ENCODE peak calls at places on chromosomes 5 and 9, in four cellular contexts. One of them, this sample, is unnamed.

GRCh38 chr9:6777218-6777902 is 19.6 kb downstream of the KDM4C start:
- DNase-seq in heart left ventricle: no peak
- DNase-seq in choroid plexus epithelial cell: no peak
- DNase-seq in coronary artery: no peak
- DNase-seq in this sample: no peak

GRCh38 chr5:102628449-102629175 is 126.5 kb upstream of the PAM start:
- DNase-seq in choroid plexus epithelial cell: peak
- DNase-seq in coronary artery: no peak
- DNase-seq in heart left ventricle: peak
- DNase-seq in this sample: no peak

GRCh38 chr5:158705901-158706300 is 393.8 kb downstream of the EBF1 start:
- DNase-seq in heart left ventricle: no peak
- DNase-seq in coronary artery: no peak
- DNase-seq in choroid plexus epithelial cell: no peak
- DNase-seq in this sample: no peak

GRCh38 chr5:90131734-90132133 is 277.8 kb downstream of the CETN3 start:
- DNase-seq in coronary artery: no peak
- DNase-seq in heart left ventricle: no peak
- DNase-seq in choroid plexus epithelial cell: peak
- DNase-seq in this sample: no peak

GRCh38 chr9:113620016-113620376 is 156.5 kb downstream of the RGS3 start:
- DNase-seq in choroid plexus epithelial cell: no peak
- DNase-seq in heart left ventricle: no peak
- DNase-seq in coronary artery: no peak
- DNase-seq in this sample: peak

GRCh38 chr9:135612981-135613910 is 26.1 kb downstream of the GLT6D1 start:
- DNase-seq in heart left ventricle: no peak
- DNase-seq in choroid plexus epithelial cell: no peak
- DNase-seq in coronary artery: no peak
- DNase-seq in this sample: no peak

GRCh38 chr5:175501759-175502158 is 23.4 kb downstream of the SFXN1 start:
- DNase-seq in choroid plexus epithelial cell: no peak
- DNase-seq in coronary artery: no peak
- DNase-seq in heart left ventricle: no peak
- DNase-seq in this sample: no peak

GRCh38 chr5:10562202-10563131 is 1.4 kb upstream of the ANKRD33B start:
- DNase-seq in coronary artery: no peak
- DNase-seq in heart left ventricle: no peak
- DNase-seq in choroid plexus epithelial cell: no peak
- DNase-seq in this sample: no peak

GRCh38 chr5:31485376-31486207 is 46.3 kb downstream of the DROSHA start:
- DNase-seq in coronary artery: no peak
- DNase-seq in heart left ventricle: no peak
- DNase-seq in choroid plexus epithelial cell: no peak
- DNase-seq in this sample: no peak

GRCh38 chr5:110957934-110958333 is 113.6 kb upstream of the TSLP start:
- DNase-seq in heart left ventricle: no peak
- DNase-seq in coronary artery: no peak
- DNase-seq in choroid plexus epithelial cell: peak
- DNase-seq in this sample: no peak

GRCh38 chr9:33942471-33943083 is 106.1 kb downstream of the UBAP2 start:
- DNase-seq in choroid plexus epithelial cell: peak
- DNase-seq in heart left ventricle: no peak
- DNase-seq in coronary artery: no peak
- DNase-seq in this sample: no peak
- TF ChIP-seq CTCF in choroid plexus epithelial cell: peak
- TF ChIP-seq CTCF in heart left ventricle: no peak
- TF ChIP-seq CTCF in coronary artery: no peak
- TF ChIP-seq CTCF in this sample: no peak

GRCh38 chr9:124011460-124012301 is at the start of gene LHX2:
- DNase-seq in coronary artery: no peak
- DNase-seq in choroid plexus epithelial cell: peak
- DNase-seq in heart left ventricle: peak
- DNase-seq in this sample: no peak
- H3K4me3 ChIP-seq in coronary artery: peak
- H3K4me3 ChIP-seq in choroid plexus epithelial cell: peak
- H3K4me3 ChIP-seq in heart left ventricle: peak
- H3K4me3 ChIP-seq in this sample: peak

GRCh38 chr5:178590141-178590923 is at the start of gene COL23A1:
- DNase-seq in coronary artery: peak
- DNase-seq in choroid plexus epithelial cell: peak
- DNase-seq in heart left ventricle: peak
- DNase-seq in this sample: peak
- TF ChIP-seq CTCF in coronary artery: peak
- TF ChIP-seq CTCF in choroid plexus epithelial cell: peak
- TF ChIP-seq CTCF in heart left ventricle: peak
- TF ChIP-seq CTCF in this sample: peak

DNA sequence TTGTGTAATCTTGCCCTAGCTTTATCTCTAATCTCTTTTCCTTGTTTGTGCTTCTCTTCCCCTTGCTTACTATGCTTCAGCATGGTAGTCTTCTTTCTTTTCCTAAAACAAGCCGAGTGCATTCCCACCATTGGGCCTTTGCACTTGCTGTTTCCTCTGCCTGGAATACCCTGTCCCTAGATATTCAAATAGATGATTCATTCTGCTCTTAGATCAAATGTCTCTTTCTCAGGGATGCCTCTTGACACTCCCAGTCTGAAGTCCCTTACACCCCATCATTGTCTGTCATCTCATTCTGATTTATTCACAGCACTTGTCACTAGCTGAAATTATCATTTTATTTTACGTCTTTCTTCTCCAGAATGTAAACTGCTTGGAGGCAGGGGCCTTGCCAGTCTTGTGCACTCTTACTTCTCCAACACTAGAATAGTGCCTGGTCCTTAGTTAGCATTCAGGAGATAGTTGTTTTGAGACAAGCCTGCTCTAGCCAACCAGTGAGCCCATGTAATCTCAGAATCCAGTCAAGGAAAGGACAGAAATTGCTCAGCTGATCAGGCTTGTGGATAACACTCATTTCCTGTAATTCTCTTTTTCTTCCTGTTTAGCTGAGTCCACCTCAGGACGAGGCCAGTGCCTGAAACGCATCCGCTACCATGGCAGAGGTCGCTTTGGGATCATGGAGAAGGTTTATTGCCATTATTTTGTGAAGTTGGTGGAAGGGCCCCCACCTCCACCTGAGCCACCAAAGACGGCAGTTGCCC is 25.4 kb downstream of the MRPL22 start:
- DNase-seq in heart left ventricle: no peak
- DNase-seq in choroid plexus epithelial cell: no peak
- DNase-seq in coronary artery: no peak
- DNase-seq in this sample: no peak
- H3K4me3 ChIP-seq in heart left ventricle: no peak
- H3K4me3 ChIP-seq in choroid plexus epithelial cell: no peak
- H3K4me3 ChIP-seq in coronary artery: no peak
- H3K4me3 ChIP-seq in this sample: no peak

GRCh38 chr9:133456409-133456808 is 3.4 kb upstream of the CACFD1 start:
- DNase-seq in choroid plexus epithelial cell: no peak
- DNase-seq in heart left ventricle: no peak
- DNase-seq in coronary artery: no peak
- DNase-seq in this sample: no peak
- TF ChIP-seq CTCF in choroid plexus epithelial cell: peak
- TF ChIP-seq CTCF in heart left ventricle: no peak
- TF ChIP-seq CTCF in coronary artery: no peak
- TF ChIP-seq CTCF in this sample: no peak

GRCh38 chr5:93601053-93601429 is 18.0 kb downstream of the NR2F1 start:
- DNase-seq in choroid plexus epithelial cell: peak
- DNase-seq in heart left ventricle: no peak
- DNase-seq in coronary artery: no peak
- DNase-seq in this sample: no peak
- H3K4me3 ChIP-seq in choroid plexus epithelial cell: peak
- H3K4me3 ChIP-seq in heart left ventricle: no peak
- H3K4me3 ChIP-seq in coronary artery: no peak
- H3K4me3 ChIP-seq in this sample: no peak

DNA sequence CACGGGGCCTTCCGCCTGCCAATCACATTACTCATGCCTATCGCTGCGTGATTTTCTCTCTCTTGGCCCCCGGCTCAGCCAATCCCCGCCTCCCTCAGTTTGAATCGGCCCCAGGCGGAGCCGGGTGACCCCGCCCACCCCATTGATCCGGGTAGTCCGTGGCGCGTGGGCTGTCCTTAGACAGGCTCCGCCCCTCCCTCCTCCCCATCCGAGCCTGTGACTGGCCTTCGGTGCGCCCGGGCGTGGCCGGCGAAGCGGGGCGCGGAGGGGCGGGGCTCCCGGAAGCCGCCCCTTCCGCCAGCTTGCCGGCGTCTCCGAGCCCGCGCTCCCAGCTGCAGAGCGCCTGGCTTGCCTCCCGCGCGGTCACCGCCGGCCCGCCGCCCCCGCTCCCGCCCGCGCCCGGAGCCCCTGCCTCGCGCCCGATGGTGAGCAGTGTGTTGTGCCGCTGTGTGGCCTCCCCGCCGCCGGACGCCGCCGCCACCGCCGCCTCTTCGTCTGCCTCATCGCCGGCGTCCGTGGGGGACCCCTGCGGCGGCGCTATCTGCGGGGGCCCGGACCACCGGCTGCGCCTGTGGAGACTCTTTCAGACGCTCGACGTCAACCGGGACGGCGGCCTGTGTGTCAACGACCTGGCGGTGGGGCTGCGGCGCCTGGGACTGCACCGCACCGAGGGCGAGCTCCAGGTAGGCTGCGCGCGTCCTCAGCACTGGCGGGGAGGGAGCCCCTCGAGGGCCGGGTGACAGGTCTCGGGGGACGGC is at the start of gene SLC25A25:
- DNase-seq in coronary artery: peak
- DNase-seq in heart left ventricle: peak
- DNase-seq in choroid plexus epithelial cell: peak
- DNase-seq in this sample: peak
- TF ChIP-seq CTCF in coronary artery: no peak
- TF ChIP-seq CTCF in heart left ventricle: no peak
- TF ChIP-seq CTCF in choroid plexus epithelial cell: no peak
- TF ChIP-seq CTCF in this sample: no peak

DNA sequence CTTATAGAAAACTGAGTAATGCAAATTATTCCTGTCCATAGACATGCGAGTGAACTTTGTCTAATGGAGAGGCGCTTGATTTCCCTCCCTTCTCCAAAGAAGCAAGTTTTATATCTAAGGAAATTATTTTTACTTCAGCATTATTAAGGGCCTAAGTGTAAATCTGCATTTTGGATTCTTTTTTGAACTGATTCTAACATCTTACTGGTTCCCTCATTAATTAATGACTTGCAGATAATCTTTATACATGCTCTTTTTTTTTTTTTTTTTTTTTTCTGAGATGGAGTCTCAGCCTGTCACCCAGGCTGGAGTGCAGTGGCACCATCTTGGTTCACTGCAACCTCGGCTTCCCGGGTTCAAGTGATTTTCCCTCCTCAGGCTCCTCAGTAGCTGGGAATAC is 209.5 kb downstream of the TLE4 start:
- DNase-seq in coronary artery: no peak
- DNase-seq in heart left ventricle: no peak
- DNase-seq in choroid plexus epithelial cell: no peak
- DNase-seq in this sample: no peak
- H3K4me3 ChIP-seq in coronary artery: no peak
- H3K4me3 ChIP-seq in heart left ventricle: no peak
- H3K4me3 ChIP-seq in choroid plexus epithelial cell: no peak
- H3K4me3 ChIP-seq in this sample: no peak

This sample was measured in tibial artery.